ENCODE peak calls at places on chromosome 4, in five cellular contexts. One of them, this sample, is unnamed.
A peak's percentile ranks its signal among the peaks of the same experiment; 100 is the strongest.

GRCh38 chr4:70571772-70572171 is 20.3 kb upstream of the AMBN start:
- DNase-seq in GM12865: no peak
- DNase-seq in Calu3: no peak
- DNase-seq in BJ: no peak
- DNase-seq in type B pancreatic cell: no peak
- DNase-seq in this sample: no peak

GRCh38 chr4:4733663-4734062 is 125.8 kb upstream of the MSX1 start:
- DNase-seq in Calu3: no peak
- DNase-seq in GM12865: no peak
- DNase-seq in BJ: no peak
- DNase-seq in type B pancreatic cell: no peak
- DNase-seq in this sample: no peak

GRCh38 chr4:4914059-4914820 is 54.8 kb downstream of the MSX1 start:
- DNase-seq in type B pancreatic cell: no peak
- DNase-seq in Calu3: no peak
- DNase-seq in BJ: no peak
- DNase-seq in GM12865: no peak
- DNase-seq in this sample: no peak

GRCh38 chr4:184911310-184911709 is 85.5 kb upstream of the ACSL1 start:
- DNase-seq in type B pancreatic cell: no peak
- DNase-seq in Calu3: peak; percentile 3
- DNase-seq in BJ: no peak
- DNase-seq in GM12865: peak; percentile 37
- DNase-seq in this sample: no peak

GRCh38 chr4:82833696-82834313 is 35.2 kb upstream of the SCD5 start:
- DNase-seq in BJ: peak; percentile 52
- DNase-seq in Calu3: peak; percentile 3
- DNase-seq in type B pancreatic cell: no peak
- DNase-seq in GM12865: no peak
- DNase-seq in this sample: no peak

GRCh38 chr4:98747659-98748091 is 89.3 kb upstream of the TSPAN5 start:
- DNase-seq in Calu3: no peak
- DNase-seq in BJ: no peak
- DNase-seq in GM12865: no peak
- DNase-seq in type B pancreatic cell: no peak
- DNase-seq in this sample: no peak

GRCh38 chr4:147550626-147551250 is 66.5 kb upstream of the TMEM184C start:
- DNase-seq in type B pancreatic cell: no peak
- DNase-seq in Calu3: no peak
- DNase-seq in BJ: peak; percentile 41
- DNase-seq in GM12865: peak; percentile 82
- DNase-seq in this sample: peak; percentile 38

GRCh38 chr4:22030321-22030720 is 81.7 kb upstream of the KCNIP4 start:
- DNase-seq in Calu3: no peak
- DNase-seq in GM12865: no peak
- DNase-seq in BJ: no peak
- DNase-seq in type B pancreatic cell: no peak
- DNase-seq in this sample: no peak

GRCh38 chr4:3867403-3868100 is 101.4 kb downstream of the ADRA2C start:
- DNase-seq in Calu3: no peak
- DNase-seq in BJ: no peak
- DNase-seq in type B pancreatic cell: no peak
- DNase-seq in GM12865: no peak
- DNase-seq in this sample: no peak

GRCh38 chr4:23902203-23902602 is 12.4 kb upstream of the PPARGC1A start:
- DNase-seq in type B pancreatic cell: no peak
- DNase-seq in GM12865: no peak
- DNase-seq in BJ: no peak
- DNase-seq in Calu3: no peak
- DNase-seq in this sample: no peak

DNA sequence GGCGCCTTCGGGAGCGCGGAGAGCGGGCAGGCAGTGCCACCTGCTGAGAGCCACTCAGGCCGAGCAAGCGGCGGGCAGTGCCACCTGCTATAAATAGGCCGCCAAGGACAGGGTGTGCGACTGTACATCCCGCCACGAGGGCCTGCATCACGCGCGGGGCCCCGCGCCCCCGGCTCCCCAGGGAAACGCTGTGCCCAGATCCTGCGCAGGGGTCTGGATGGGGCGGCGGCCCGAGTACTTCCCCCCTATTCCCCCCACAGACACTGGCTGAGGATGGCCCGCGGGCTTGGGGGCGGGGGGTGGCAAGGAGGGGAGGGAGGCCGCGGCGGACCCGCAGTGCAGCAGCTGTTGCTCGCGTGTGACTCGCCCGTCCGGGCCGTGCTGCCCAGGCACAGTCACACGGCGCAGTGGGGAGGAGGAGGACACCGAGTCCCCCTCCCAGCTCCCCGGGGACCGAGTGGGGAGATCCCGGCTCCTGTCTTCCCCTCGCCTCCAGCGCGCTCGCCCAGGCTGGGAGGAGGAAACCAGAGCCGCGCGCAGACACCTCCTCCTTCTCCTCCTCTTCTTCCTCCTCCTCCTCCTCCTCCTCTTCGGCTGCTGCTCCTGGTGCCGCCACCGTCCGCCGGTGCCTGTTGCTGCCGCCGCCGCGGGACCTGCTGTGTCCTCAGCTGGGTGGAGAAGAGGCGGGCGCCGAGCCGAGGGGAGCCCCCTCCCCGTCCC is at the start of gene TBC1D1:
- DNase-seq in BJ: no peak
- DNase-seq in Calu3: peak; percentile 44
- DNase-seq in GM12865: peak; percentile 69
- DNase-seq in type B pancreatic cell: no peak
- DNase-seq in this sample: peak; percentile 72
- TF ChIP-seq CTCF in BJ: no peak
- TF ChIP-seq CTCF in Calu3: no peak
- TF ChIP-seq CTCF in GM12865: no peak
- TF ChIP-seq CTCF in type B pancreatic cell: no peak
- TF ChIP-seq CTCF in this sample: peak; percentile 41

GRCh38 chr4:74947798-74948197 is 14.9 kb downstream of the PARM1 start:
- DNase-seq in GM12865: no peak
- DNase-seq in Calu3: peak; percentile 10
- DNase-seq in type B pancreatic cell: no peak
- DNase-seq in BJ: no peak
- DNase-seq in this sample: no peak

GRCh38 chr4:74942918-74943253 is 10.0 kb downstream of the PARM1 start:
- DNase-seq in BJ: no peak
- DNase-seq in GM12865: peak; percentile 27
- DNase-seq in Calu3: no peak
- DNase-seq in type B pancreatic cell: no peak
- DNase-seq in this sample: no peak

GRCh38 chr4:74944354-74944793 is 11.5 kb downstream of the PARM1 start:
- DNase-seq in BJ: no peak
- DNase-seq in GM12865: peak; percentile 73
- DNase-seq in type B pancreatic cell: no peak
- DNase-seq in Calu3: peak; percentile 32
- DNase-seq in this sample: no peak

GRCh38 chr4:74946196-74946595 is 13.3 kb downstream of the PARM1 start:
- DNase-seq in BJ: no peak
- DNase-seq in GM12865: no peak
- DNase-seq in type B pancreatic cell: no peak
- DNase-seq in Calu3: no peak
- DNase-seq in this sample: no peak

GRCh38 chr4:74942251-74942917 is 9.5 kb downstream of the PARM1 start:
- DNase-seq in type B pancreatic cell: no peak
- DNase-seq in Calu3: no peak
- DNase-seq in GM12865: no peak
- DNase-seq in BJ: no peak
- DNase-seq in this sample: no peak
- TF ChIP-seq CTCF in type B pancreatic cell: no peak
- TF ChIP-seq CTCF in Calu3: no peak
- TF ChIP-seq CTCF in GM12865: no peak
- TF ChIP-seq CTCF in BJ: no peak
- TF ChIP-seq CTCF in this sample: no peak

DNA sequence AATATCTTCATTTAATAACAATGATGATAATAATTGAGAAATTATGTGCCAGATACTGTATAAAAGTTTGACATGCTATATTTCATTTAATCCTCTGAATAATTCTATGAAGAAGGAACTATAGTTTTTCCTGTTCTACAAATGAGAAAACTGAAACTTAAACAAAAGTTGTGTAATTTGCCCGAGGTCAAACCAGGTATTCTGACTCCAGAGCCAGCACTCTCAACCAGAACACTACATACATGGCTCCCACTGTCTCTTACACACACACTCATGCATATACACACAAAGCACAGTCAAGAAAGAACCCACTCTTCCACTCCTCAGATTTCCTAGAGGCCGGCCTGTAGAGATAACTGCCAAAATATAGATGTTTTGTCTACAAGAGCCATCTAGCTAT is 374.0 kb upstream of the EMCN start:
- DNase-seq in Calu3: no peak
- DNase-seq in BJ: no peak
- DNase-seq in GM12865: no peak
- DNase-seq in type B pancreatic cell: no peak
- DNase-seq in this sample: no peak
- TF ChIP-seq CTCF in Calu3: no peak
- TF ChIP-seq CTCF in BJ: no peak
- TF ChIP-seq CTCF in GM12865: no peak
- TF ChIP-seq CTCF in type B pancreatic cell: no peak
- TF ChIP-seq CTCF in this sample: no peak

DNA sequence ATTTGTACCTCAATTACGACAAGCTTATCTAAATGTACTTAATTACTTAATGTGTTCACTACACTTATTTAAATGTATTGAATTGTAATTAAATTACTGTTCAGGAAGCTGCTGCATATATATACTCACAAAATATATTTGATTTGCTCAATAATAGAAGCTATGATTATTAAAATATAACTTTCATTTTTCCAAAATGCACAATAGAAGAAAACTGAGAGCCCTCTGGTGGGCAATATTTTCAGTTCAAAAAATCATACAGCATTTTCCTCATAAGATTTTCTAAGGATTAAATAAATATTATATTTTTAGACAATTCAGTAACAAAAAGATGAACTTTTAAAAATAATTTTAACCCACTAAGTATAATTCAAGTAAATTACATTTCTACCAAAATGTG is 217.3 kb downstream of the DKK2 start:
- DNase-seq in GM12865: no peak
- DNase-seq in BJ: no peak
- DNase-seq in type B pancreatic cell: no peak
- DNase-seq in Calu3: no peak
- DNase-seq in this sample: no peak
- TF ChIP-seq CTCF in GM12865: no peak
- TF ChIP-seq CTCF in BJ: peak; percentile 30
- TF ChIP-seq CTCF in type B pancreatic cell: peak; percentile 57
- TF ChIP-seq CTCF in Calu3: no peak
- TF ChIP-seq CTCF in this sample: no peak

DNA sequence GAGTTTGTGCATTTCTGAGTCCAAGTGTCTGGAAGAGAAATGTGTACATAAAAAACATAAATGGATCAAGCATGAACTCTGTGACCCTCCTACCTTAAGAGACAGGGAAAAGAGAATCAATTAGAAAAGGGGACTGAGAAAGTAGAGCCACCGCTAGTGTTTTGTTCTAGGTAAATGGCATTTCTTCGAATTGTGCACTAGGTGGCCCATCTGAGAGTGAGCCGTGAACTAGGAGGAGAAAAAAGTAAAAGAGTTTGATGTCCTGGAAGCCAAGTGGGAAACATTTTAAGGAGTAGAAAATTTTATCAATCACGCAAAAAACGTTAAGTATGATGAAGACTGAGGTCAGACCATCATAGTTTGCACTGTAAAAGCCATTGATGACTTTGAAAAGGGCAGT is 55.1 kb downstream of the NAF1 start:
- DNase-seq in type B pancreatic cell: no peak
- DNase-seq in GM12865: no peak
- DNase-seq in Calu3: no peak
- DNase-seq in BJ: no peak
- DNase-seq in this sample: no peak
- TF ChIP-seq CTCF in type B pancreatic cell: peak; percentile 57
- TF ChIP-seq CTCF in GM12865: no peak
- TF ChIP-seq CTCF in Calu3: no peak
- TF ChIP-seq CTCF in BJ: no peak
- TF ChIP-seq CTCF in this sample: no peak